ENCODE peak calls at places on chromosomes 11 and 22, in four cellular contexts. J is NCI-H1105 treated with DMSO at 0.1 percent for 48 hours, G is H4, Q is aorta. X is an unnamed sample.

GRCh38 chr22:20055144-20055543 is 24.9 kb upstream of the DGCR8 start:
- DNase-seq in Q (no peak), G (no peak), J (no peak), X (no peak)

GRCh38 chr11:131356201-131356600 is 14.2 kb upstream of the NTM start:
- DNase-seq in G (peak; percentile 90), J (no peak), Q (no peak), X (no peak)

GRCh38 chr11:45983471-45983845 is 61.0 kb downstream of the LARGE2 start:
- DNase-seq in G (no peak), J (no peak), Q (no peak), X (no peak)

GRCh38 chr22:20237480-20238440 is 30.4 kb downstream of the RTN4R start:
- DNase-seq in J (no peak), G (no peak), Q (no peak), X (no peak)

GRCh38 chr11:2745511-2745910 is 45.7 kb upstream of the KCNQ1OT1 start:
- DNase-seq in Q (peak; percentile 61), G (no peak), J (no peak), X (peak; percentile 21)

GRCh38 chr11:36162282-36162825 is 126.9 kb downstream of the COMMD9 start:
- DNase-seq in G (no peak), Q (no peak), J (no peak), X (no peak)

GRCh38 chr11:57406337-57406904 is 16.0 kb upstream of the PRG2 start:
- DNase-seq in J (no peak), G (no peak), Q (no peak), X (peak; percentile 70)

GRCh38 chr11:96242191-96242845 is 100.7 kb downstream of the MAML2 start:
- DNase-seq in G (no peak), Q (no peak), J (no peak), X (no peak)

GRCh38 chr11:1285316-1285744 is 24.1 kb downstream of the TOLLIP start:
- DNase-seq in J (no peak), G (no peak), Q (no peak), X (no peak)

GRCh38 chr11:69012092-69013008 is 696 bp downstream of the MRGPRF start:
- DNase-seq in J (no peak), G (no peak), Q (peak; percentile 79), X (no peak)

GRCh38 chr11:115990004-115990447 is 485.8 kb upstream of the CADM1 start:
- DNase-seq in J (no peak), G (no peak), Q (no peak), X (no peak)

GRCh38 chr22:50282361-50283144 is 12.4 kb upstream of the MAPK11 start:
- DNase-seq in G (no peak), J (no peak), Q (no peak), X (no peak)

GRCh38 chr11:118002010-118002540 is 15.9 kb downstream of the IL10RA start:
- DNase-seq in J (no peak), Q (no peak), G (no peak), X (no peak)

GRCh38 chr11:64461081-64461480 is 102.1 kb downstream of the RPS6KA4 start:
- DNase-seq in G (no peak), Q (no peak), J (no peak), X (peak; percentile 14)

GRCh38 chr11:60321051-60321450 is 6.0 kb upstream of the MS4A6E start:
- DNase-seq in J (no peak), Q (no peak), G (no peak), X (no peak)

GRCh38 chr11:130456276-130456675 is 7.8 kb downstream of the ADAMTS15 start:
- DNase-seq in G (no peak), Q (no peak), J (no peak), X (no peak)

GRCh38 chr11:117950320-117950719 is 21.1 kb upstream of the TMPRSS13 start:
- DNase-seq in G (no peak), Q (no peak), J (no peak), X (no peak)

GRCh38 chr11:16770016-16770415 is 31.6 kb downstream of the C11orf58 start:
- DNase-seq in J (no peak), G (no peak), Q (no peak), X (no peak)

GRCh38 chr11:64339754-64340408 is at the start of gene CCDC88B:
- DNase-seq in G (no peak), Q (no peak), J (no peak), X (peak; percentile 91)

GRCh38 chr11:61028135-61028729 is 56.8 kb downstream of the CD6 start:
- DNase-seq in Q (peak; percentile 47), G (no peak), J (peak; percentile 52), X (peak; percentile 72)

GRCh38 chr11:61694971-61695706 is 14.9 kb downstream of the DAGLA start:
- DNase-seq in G (no peak), J (no peak), Q (no peak), X (no peak)

GRCh38 chr11:45193695-45194094 is 47.3 kb downstream of the PRDM11 start:
- DNase-seq in Q (no peak), G (no peak), J (no peak), X (no peak)

GRCh38 chr11:80194625-80195024 is 753.8 kb upstream of the TENM4 start:
- DNase-seq in Q (no peak), J (no peak), G (no peak), X (no peak)

GRCh38 chr11:112731538-112731937 is 229.7 kb upstream of the NCAM1 start:
- DNase-seq in Q (no peak), J (no peak), G (no peak), X (no peak)

GRCh38 chr11:62569611-62570010 is 4.1 kb downstream of the EEF1G start:
- DNase-seq in G (no peak), J (no peak), Q (no peak), X (no peak)

X was measured in CD14-positive monocyte.